ENCODE peak calls at places on chromosomes 13 and 19, in ten cellular contexts. Y is psoas muscle, I is esophagus squamous epithelium, X is SJSA1, A is heart right ventricle, R is uterus, V is Peyer's patch, Q is mammary epithelial cell, T is body of pancreas, E is left ventricle myocardium inferior. O is an unnamed sample. For H3K4me1, the result is how much of the 10 kb centered on the place peaks cover.

GRCh38 chr19:34904846-34905527 is 21.7 kb upstream of the ZNF30 start:
- DNase-seq in Y (no peak), I (no peak), X (no peak), A (no peak), R (no peak), V (no peak), Q (peak), T (no peak), E (no peak), O (no peak)

GRCh38 chr19:16013851-16014840 is 62.1 kb upstream of the TPM4 start:
- DNase-seq in Y (no peak), I (no peak), X (no peak), A (no peak), R (no peak), V (no peak), Q (no peak), T (no peak), E (no peak), O (no peak)

GRCh38 chr19:49339364-49340068 is 4.3 kb downstream of the CD37 start:
- DNase-seq in Y (peak), I (no peak), X (no peak), A (peak), R (peak), V (peak), Q (peak), T (peak), E (peak), O (peak)

GRCh38 chr13:50079278-50080157 is 64.3 kb downstream of the KCNRG start:
- DNase-seq in Y (no peak), I (no peak), X (no peak), A (no peak), R (no peak), V (no peak), Q (peak), T (no peak), E (no peak), O (no peak)

GRCh38 chr13:69857188-69857821 is 250.3 kb upstream of the ATXN8OS start:
- DNase-seq in Y (no peak), I (no peak), X (no peak), A (no peak), R (no peak), V (no peak), Q (peak), T (no peak), E (no peak), O (no peak)

GRCh38 chr13:58151452-58151851 is 519.9 kb downstream of the PCDH17 start:
- DNase-seq in Y (no peak), I (no peak), X (no peak), A (no peak), R (no peak), V (no peak), Q (no peak), T (no peak), E (no peak), O (no peak)

GRCh38 chr19:56671613-56671994 is at the start of gene ZNF835:
- DNase-seq in Y (peak), I (peak), X (no peak), A (peak), R (peak), V (peak), Q (no peak), T (peak), E (peak), O (peak)

GRCh38 chr19:45063851-45064801 is 12.2 kb downstream of the ZNF296 start:
- DNase-seq in Y (no peak), I (no peak), X (no peak), A (no peak), R (no peak), V (no peak), Q (no peak), T (no peak), E (no peak), O (no peak)

GRCh38 chr19:33334271-33334670 is 31.9 kb upstream of the CEBPA start:
- DNase-seq in Y (no peak), I (no peak), X (no peak), A (no peak), R (no peak), V (no peak), Q (no peak), T (no peak), E (no peak), O (no peak)

GRCh38 chr19:6374179-6374709 is 1.5 kb downstream of the PSPN start:
- DNase-seq in Y (no peak), I (no peak), X (no peak), A (no peak), R (peak), V (no peak), Q (no peak), T (no peak), E (no peak), O (no peak)

GRCh38 chr19:2171349-2172145 is 7.8 kb downstream of the DOT1L start:
- DNase-seq in Y (peak), I (no peak), X (no peak), A (peak), R (no peak), V (peak), Q (no peak), T (peak), E (peak), O (no peak)

GRCh38 chr13:97460004-97460756 is 26.2 kb downstream of the RAP2A start:
- DNase-seq in Y (no peak), I (no peak), X (no peak), A (no peak), R (no peak), V (no peak), Q (no peak), T (no peak), E (no peak), O (no peak)

GRCh38 chr13:100818706-100819105 is 144.1 kb upstream of the TMTC4 start:
- DNase-seq in Y (no peak), I (no peak), X (no peak), A (no peak), R (no peak), V (no peak), Q (no peak), T (no peak), E (no peak), O (no peak)

GRCh38 chr19:17220207-17220758 is 5.1 kb downstream of the USE1 start:
- DNase-seq in Y (peak), I (no peak), X (peak), A (no peak), R (no peak), V (no peak), Q (no peak), T (no peak), E (no peak), O (no peak)

GRCh38 chr13:19606152-19606551 is 27.3 kb upstream of the MPHOSPH8 start:
- DNase-seq in Y (no peak), I (no peak), X (no peak), A (no peak), R (no peak), V (no peak), Q (peak), T (no peak), E (no peak), O (no peak)

GRCh38 chr19:55216461-55217198 is 7.3 kb upstream of the PTPRH start:
- DNase-seq in Y (peak), I (no peak), X (peak), A (peak), R (peak), V (peak), Q (peak), T (peak), E (peak), O (peak)

GRCh38 chr19:8148410-8149231 is 771 bp downstream of the FBN3 start:
- DNase-seq in Y (no peak), I (no peak), X (no peak), A (no peak), R (no peak), V (no peak), Q (no peak), T (no peak), E (no peak), O (no peak)

GRCh38 chr13:97653741-97654140 is 219.8 kb downstream of the RAP2A start:
- DNase-seq in Y (no peak), I (no peak), X (no peak), A (no peak), R (no peak), V (no peak), Q (peak), T (no peak), E (no peak), O (no peak)

GRCh38 chr19:35224681-35225604 is 3.6 kb downstream of the FAM187B start:
- DNase-seq in Y (no peak), I (no peak), X (no peak), A (no peak), R (no peak), V (peak), Q (no peak), T (no peak), E (no peak), O (no peak)

GRCh38 chr19:1069009-1069779 is 2.2 kb downstream of the ARHGAP45 start:
- DNase-seq in Y (peak), I (no peak), X (no peak), A (peak), R (no peak), V (peak), Q (no peak), T (no peak), E (peak), O (peak)

GRCh38 chr13:83182845-83183244 is 699.4 kb downstream of the SLITRK1 start:
- DNase-seq in Y (no peak), I (no peak), X (no peak), A (no peak), R (no peak), V (no peak), Q (no peak), T (no peak), E (no peak), O (no peak)

GRCh38 chr13:36965767-36966166 is 33.4 kb downstream of the ALG5 start:
- DNase-seq in Y (no peak), I (no peak), X (peak), A (no peak), R (no peak), V (no peak), Q (peak), T (no peak), E (no peak), O (no peak)

GRCh38 chr13:25231537-25231936 is 55.8 kb downstream of the MTMR6 start:
- DNase-seq in Y (no peak), I (no peak), X (no peak), A (no peak), R (no peak), V (no peak), Q (no peak), T (no peak), E (no peak), O (no peak)

GRCh38 chr19:6736169-6736916 is 1.0 kb downstream of the GPR108 start:
- DNase-seq in Y (peak), I (peak), X (peak), A (peak), R (peak), V (peak), Q (peak), T (peak), E (peak), O (no peak)

GRCh38 chr19:47512183-47512947 is 2.5 kb downstream of the NAPA start:
- DNase-seq in Y (no peak), I (no peak), X (peak), A (no peak), R (peak), V (peak), Q (no peak), T (peak), E (no peak), O (no peak)
- H3K4me1 ChIP-seq in Y (half or more), I (half or more), X (under half), A (half or more), R (under half), V (under half), Q (under half), T (half or more), E (half or more), O (under half)

DNA sequence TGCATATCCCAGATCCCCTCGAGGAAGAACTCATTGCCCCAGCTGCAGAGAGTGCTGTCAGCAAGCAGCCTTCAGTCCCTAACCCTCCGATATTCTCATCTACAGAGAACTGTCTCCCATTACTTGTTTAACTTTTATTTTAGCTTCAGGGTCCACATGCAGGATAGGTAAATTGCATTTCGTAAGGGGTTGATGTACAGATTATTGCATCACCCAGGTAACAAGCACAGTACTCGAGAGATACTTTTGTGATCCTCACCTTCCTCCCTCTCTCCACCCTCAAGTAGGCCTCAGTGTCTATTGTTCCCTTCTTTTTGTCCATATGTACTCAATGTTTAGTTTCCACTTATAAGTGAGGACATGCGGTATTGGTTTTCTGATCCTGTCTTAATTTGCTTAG is 171.5 kb upstream of the IRS2 start:
- DNase-seq in Y (no peak), I (no peak), X (no peak), A (no peak), R (no peak), V (no peak), Q (no peak), T (no peak), E (no peak), O (no peak)
- H3K27ac ChIP-seq in Y (no peak), I (no peak), X (no peak), A (no peak), R (no peak), V (no peak), Q (no peak), T (no peak), E (no peak), O (no peak)

GRCh38 chr19:19457691-19458090 is 52.2 kb downstream of the GATAD2A start:
- DNase-seq in Y (no peak), I (no peak), X (no peak), A (no peak), R (no peak), V (no peak), Q (no peak), T (no peak), E (no peak), O (no peak)
- H3K4me1 ChIP-seq in Y (half or more), I (under half), X (under half), A (half or more), R (under half), V (under half), Q (under half), T (under half), E (half or more), O (under half)

DNA sequence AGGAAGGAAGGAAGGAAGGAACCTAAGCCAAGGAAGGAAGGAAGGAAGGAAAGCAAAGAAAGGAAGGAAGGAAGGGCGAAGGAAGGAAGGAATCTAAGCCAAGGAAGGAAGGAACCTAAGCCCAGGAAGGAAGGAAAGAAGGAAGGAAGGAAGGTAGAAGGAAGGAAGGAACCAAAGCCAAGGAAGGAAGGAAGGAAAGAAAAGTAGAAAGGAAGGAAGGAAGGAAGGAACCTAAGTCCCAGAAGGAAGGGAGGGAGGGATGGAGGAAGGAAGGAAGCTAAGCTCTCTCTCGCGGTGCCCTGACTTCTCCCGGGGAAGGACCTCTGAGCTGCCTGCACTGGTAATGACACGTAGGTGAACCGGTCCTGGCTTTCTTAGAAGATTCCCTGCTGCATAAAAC is 1.3 kb upstream of the RUBCNL start:
- DNase-seq in Y (no peak), I (no peak), X (no peak), A (no peak), R (no peak), V (no peak), Q (no peak), T (no peak), E (no peak), O (no peak)
- H3K27ac ChIP-seq in Y (no peak), I (no peak), X (no peak), A (no peak), R (no peak), V (no peak), Q (no peak), T (no peak), E (no peak), O (no peak)

GRCh38 chr13:79160818-79161217 is 245.2 kb downstream of the RBM26 start:
- DNase-seq in Y (no peak), I (no peak), X (no peak), A (no peak), R (no peak), V (no peak), Q (no peak), T (no peak), E (no peak), O (no peak)
- H3K4me1 ChIP-seq in Y (under half), I (under half), X (under half), A (under half), R (under half), V (under half), Q (under half), T (under half), E (under half), O (under half)

GRCh38 chr13:75541287-75541686 is 3.6 kb upstream of the COMMD6 start:
- DNase-seq in Y (no peak), I (no peak), X (no peak), A (no peak), R (no peak), V (no peak), Q (no peak), T (no peak), E (no peak), O (no peak)
- H3K27ac ChIP-seq in Y (no peak), I (no peak), X (no peak), A (no peak), R (no peak), V (no peak), Q (no peak), T (no peak), E (no peak), O (no peak)